ENCODE peak calls at places on chromosomes 4 and X, in eight cellular contexts. I is MCF 10A, H is cardiac fibroblast, K is PC-3, Y is IMR-90, R is fibroblast of mammary gland, E is foreskin fibroblast, A is astrocyte of the spinal cord. F is an unnamed sample.

GRCh38 chr4:76535603-76536380 is 100.8 kb downstream of the SHROOM3 start:
- DNase-seq in A (peak), I (peak), K (peak), Y (peak), E (peak), H (no peak), R (no peak), F (no peak)

GRCh38 chr4:176841730-176842129 is 49.0 kb upstream of the VEGFC start:
- DNase-seq in K (peak), I (peak), R (peak), E (peak), Y (peak), H (peak), A (peak), F (no peak)

GRCh38 chr4:110586137-110586850 is 36.6 kb downstream of the PITX2 start:
- DNase-seq in R (peak), E (peak), I (peak), Y (peak), A (peak), K (peak), H (peak), F (no peak)

GRCh38 chrX:118524344-118524743 is 28.7 kb downstream of the DOCK11 start:
- DNase-seq in H (no peak), K (no peak), Y (no peak), R (no peak), I (no peak), E (no peak), A (no peak), F (no peak)

GRCh38 chr4:186761281-186761897 is 37.7 kb upstream of the FAT1 start:
- DNase-seq in R (no peak), Y (no peak), H (no peak), E (no peak), I (no peak), K (no peak), A (no peak), F (no peak)

GRCh38 chrX:1249101-1249887 is 19.3 kb upstream of the CSF2RA start:
- DNase-seq in R (no peak), H (no peak), K (peak), I (no peak), Y (no peak), A (no peak), E (peak), F (peak)

GRCh38 chrX:29318051-29318450 is 730.8 kb downstream of the IL1RAPL1 start:
- DNase-seq in Y (peak), E (peak), A (peak), R (peak), I (peak), H (peak), K (no peak), F (no peak)

GRCh38 chrX:106933538-106933961 is 13.3 kb downstream of the CLDN2 start:
- DNase-seq in E (no peak), H (peak), R (no peak), Y (peak), K (no peak), A (no peak), I (no peak), F (no peak)

GRCh38 chrX:22389544-22390243 is 117.0 kb downstream of the CBLL2 start:
- DNase-seq in K (peak), A (peak), R (peak), H (peak), Y (peak), I (peak), E (peak), F (no peak)

GRCh38 chr4:7295201-7295916 is 103.0 kb downstream of the SORCS2 start:
- DNase-seq in I (no peak), Y (no peak), E (no peak), K (no peak), A (no peak), H (peak), R (peak), F (no peak)

GRCh38 chr4:147984065-147984777 is 252.3 kb downstream of the ARHGAP10 start:
- DNase-seq in R (peak), Y (peak), A (peak), I (peak), K (peak), E (peak), H (peak), F (peak)

GRCh38 chrX:85375333-85375738 is 4.1 kb downstream of the POF1B start:
- DNase-seq in R (no peak), I (no peak), Y (no peak), K (no peak), H (no peak), E (no peak), A (no peak), F (no peak)

GRCh38 chrX:3962511-3963350 is 249.3 kb upstream of the PRKX start:
- DNase-seq in R (peak), Y (peak), K (peak), E (no peak), H (peak), I (peak), A (peak), F (peak)

GRCh38 chr4:88177981-88178632 is 19.7 kb upstream of the ABCG2 start:
- DNase-seq in A (peak), K (peak), R (peak), H (peak), E (peak), Y (peak), I (peak), F (no peak)

GRCh38 chr4:17814140-17814539 is 3.4 kb downstream of the NCAPG start:
- DNase-seq in E (no peak), R (peak), Y (peak), I (peak), H (peak), A (peak), K (peak), F (no peak)

GRCh38 chrX:104681214-104681613 is 115.2 kb downstream of the IL1RAPL2 start:
- DNase-seq in R (no peak), I (no peak), A (no peak), E (no peak), Y (no peak), H (no peak), K (no peak), F (no peak)

GRCh38 chrX:104679175-104679574 is 113.2 kb downstream of the IL1RAPL2 start:
- DNase-seq in Y (no peak), H (no peak), R (no peak), K (peak), A (no peak), I (no peak), E (no peak), F (no peak)

DNA sequence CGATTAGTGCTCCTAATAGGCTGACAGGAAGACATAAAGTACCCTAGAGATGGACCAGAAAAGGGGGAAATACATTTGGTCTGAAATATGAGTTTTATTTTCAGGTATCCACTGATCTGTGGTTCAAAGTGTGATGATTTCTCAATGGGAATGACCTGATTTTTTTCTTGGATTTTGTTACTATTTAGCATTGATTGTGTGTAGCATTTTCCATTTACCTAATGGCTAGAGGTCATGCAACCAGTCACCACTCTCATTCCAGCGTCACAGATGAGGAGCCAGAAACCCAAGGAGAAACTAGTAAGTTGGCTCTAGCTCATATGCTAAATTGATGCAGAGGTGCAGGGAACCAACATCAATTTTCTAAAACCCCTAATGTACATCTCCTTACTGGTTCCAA is 118.1 kb downstream of the IL1RAPL2 start:
- DNase-seq in A (no peak), H (no peak), K (no peak), Y (no peak), I (no peak), E (no peak), R (no peak), F (no peak)
- TF ChIP-seq CTCF in A (no peak), H (no peak), K (no peak), Y (no peak), I (no peak), E (no peak), R (no peak), F (no peak)

GRCh38 chr4:169270156-169270809 is 473 bp downstream of the SH3RF1 start:
- DNase-seq in E (no peak), I (peak), K (peak), H (peak), R (no peak), Y (no peak), A (peak), F (peak)

GRCh38 chr4:169272265-169272886 is 1.6 kb upstream of the SH3RF1 start:
- DNase-seq in K (peak), H (peak), R (peak), A (peak), Y (peak), E (peak), I (no peak), F (no peak)

GRCh38 chr4:169271692-169272007 is 894 bp upstream of the SH3RF1 start:
- DNase-seq in H (no peak), E (no peak), I (no peak), Y (no peak), A (no peak), R (no peak), K (peak), F (no peak)

GRCh38 chr4:169268951-169269781 is 1.6 kb downstream of the SH3RF1 start:
- DNase-seq in H (peak), K (peak), A (peak), I (peak), E (peak), R (peak), Y (peak), F (no peak)

DNA sequence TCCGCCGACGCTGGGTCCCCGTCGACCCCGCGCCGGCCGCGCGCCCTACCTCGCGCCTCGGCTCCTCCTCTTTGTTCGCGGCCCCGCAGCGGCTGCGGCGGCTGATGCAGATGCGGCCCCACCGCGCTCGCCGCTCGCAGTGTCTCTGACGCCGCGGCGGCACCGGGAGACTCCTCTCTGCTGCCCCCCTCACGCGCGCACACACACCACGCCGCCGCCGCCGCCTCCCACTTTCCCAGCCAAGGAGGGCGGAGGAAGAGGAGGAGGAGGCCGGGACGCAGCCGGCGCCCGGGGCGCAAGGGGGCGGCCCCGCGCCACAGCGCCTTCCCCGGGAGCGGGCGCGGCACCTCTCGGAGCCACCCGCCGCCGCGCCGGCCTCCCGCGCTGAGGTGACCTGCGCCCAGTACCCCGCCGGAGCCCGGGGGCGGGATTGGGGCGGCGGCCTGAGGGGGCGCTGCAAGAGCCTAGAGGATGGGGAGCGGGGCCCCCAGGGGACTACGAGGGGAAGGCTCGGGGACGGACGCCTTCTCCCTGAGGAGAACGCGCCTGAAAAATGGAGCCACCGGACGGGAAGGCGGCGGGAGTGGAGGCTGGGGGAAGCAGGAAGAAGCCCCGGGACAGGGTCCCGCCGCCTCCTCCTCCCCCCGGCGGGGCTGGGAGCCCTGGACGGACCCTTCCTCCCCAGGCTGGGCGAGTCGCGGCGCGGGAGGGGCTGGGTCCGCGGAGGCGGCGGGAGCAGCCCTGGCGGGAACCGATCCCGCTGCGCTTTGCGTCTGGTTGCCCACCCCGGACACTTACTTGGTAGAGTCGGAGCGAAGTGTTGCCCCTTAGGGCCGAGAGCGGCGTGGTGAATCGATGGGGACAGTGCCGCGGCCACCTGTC is at the start of gene SH3RF1:
- DNase-seq in E (peak), R (peak), A (peak), I (peak), H (peak), Y (peak), K (peak), F (peak)
- TF ChIP-seq CTCF in E (no peak), R (no peak), A (peak), I (no peak), H (no peak), Y (peak), K (no peak), F (no peak)

DNA sequence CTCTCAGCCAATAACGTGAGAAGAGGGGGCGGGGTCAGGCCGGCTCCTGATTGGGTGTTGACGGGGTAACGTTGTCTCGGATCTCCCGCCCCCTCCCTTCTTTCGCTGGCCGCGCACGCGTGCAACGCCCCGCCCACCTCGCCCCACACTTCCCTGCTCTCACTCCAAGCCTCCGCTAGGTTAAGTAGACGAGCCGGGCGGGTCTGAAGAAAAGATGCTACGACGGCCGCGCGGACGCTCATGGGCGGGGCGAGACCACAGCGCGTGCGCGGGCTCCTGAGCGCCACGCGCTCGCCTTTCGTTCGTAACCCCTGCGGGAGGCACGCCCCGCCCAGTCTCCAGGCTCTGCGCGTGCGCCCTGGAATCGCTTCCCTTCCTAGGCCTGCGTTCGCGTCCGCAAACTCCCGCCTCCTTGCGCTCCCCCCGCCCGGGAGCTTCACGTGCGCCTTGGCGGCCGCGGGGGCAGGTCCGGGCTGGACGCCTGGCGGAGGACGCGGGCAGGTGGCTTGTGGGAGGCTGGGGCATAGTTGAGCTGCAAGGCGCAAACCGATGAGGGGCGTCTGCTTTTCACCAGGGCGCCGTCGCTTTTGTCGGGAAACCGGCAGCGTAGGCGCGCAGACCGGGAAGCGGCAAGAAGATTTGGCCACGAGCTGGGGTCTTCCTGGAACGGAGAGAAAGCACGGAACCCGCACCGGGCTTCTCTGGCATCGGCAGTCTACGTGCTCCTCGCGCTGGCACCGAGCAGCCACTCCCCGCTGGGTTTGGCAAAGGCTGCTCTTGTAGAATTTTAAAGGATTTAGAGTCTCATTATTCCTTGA is 467 bp upstream of the PGRMC2 start:
- DNase-seq in R (peak), Y (peak), E (peak), I (peak), K (peak), A (peak), H (peak), F (peak)
- TF ChIP-seq CTCF in R (no peak), Y (peak), E (no peak), I (no peak), K (no peak), A (peak), H (peak), F (no peak)

DNA sequence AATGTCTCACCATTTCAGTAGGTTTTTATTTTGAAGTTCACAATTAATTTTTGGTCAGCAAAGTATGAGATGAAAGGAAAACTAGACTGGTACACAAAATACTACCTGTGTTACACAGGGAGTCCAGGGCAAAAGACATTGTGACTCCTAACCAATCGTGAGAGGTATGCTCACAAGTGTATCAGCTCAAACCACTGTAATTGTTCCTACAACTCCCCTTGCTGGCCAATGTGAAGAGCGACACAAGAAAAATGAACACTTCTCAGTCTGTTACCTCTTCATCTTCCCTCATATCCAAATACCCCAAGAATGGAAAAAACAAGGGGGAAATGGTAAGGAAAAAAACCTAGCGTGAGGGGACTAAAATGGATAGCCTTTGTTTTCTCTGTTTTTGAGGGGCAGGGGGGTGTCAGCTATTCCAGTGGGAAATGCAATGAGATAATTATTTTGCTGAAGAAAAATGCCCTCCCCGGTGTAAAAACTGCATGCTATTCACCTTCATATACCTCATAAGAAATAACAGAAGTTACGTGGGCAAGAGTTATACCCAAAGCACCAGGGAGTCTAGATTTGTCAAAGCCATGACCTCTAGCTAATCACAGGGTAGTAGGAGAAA is 30.6 kb upstream of the NSUN7 start:
- DNase-seq in Y (peak), I (peak), H (peak), A (peak), E (peak), K (peak), R (peak), F (no peak)
- TF ChIP-seq CTCF in Y (peak), I (peak), H (peak), A (peak), E (peak), K (peak), R (peak), F (peak)

F was measured in activated CD8-positive, alpha-beta T cell treated with anti-CD3 and anti-CD28 coated beads for 36 hours.